ENCODE peak calls at places on chromosome 1, in eight cellular contexts. M is endothelial cell, F is amniotic epithelial cell, J is AG04450, N is RPMI8226, U is heart right ventricle, T is NCI-H1105, R is fibroblast of mammary gland. S is an unnamed sample.
A peak's percentile ranks its signal among the peaks of the same experiment; 100 is the strongest.

GRCh38 chr1:25243907-25244306 is 3.3 kb downstream of the RSRP1 start:
- DNase-seq in J (no peak), U (no peak), T (no peak), M (no peak), R (no peak), F (no peak), N (no peak), S (no peak)

GRCh38 chr1:59298178-59298583 is 1.3 kb downstream of the FGGY start:
- DNase-seq in T (no peak), J (no peak), U (peak; percentile 36), M (no peak), R (peak; percentile 66), N (no peak), F (no peak), S (no peak)

GRCh38 chr1:206633708-206634121 is 1.6 kb upstream of the DYRK3 start:
- DNase-seq in T (no peak), M (no peak), J (peak; percentile 77), R (peak; percentile 99), F (peak; percentile 97), N (no peak), U (no peak), S (no peak)

GRCh38 chr1:55155522-55155921 is 59.6 kb downstream of the USP24 start:
- DNase-seq in T (peak; percentile 21), U (peak; percentile 76), F (peak; percentile 41), R (peak; percentile 34), M (no peak), J (no peak), N (no peak), S (no peak)

GRCh38 chr1:192011525-192011924 is 146.7 kb upstream of the RGS18 start:
- DNase-seq in F (no peak), T (no peak), R (no peak), U (no peak), M (no peak), N (no peak), J (no peak), S (no peak)

GRCh38 chr1:73947009-73947408 is 251.0 kb downstream of the LRRIQ3 start:
- DNase-seq in F (no peak), J (no peak), T (no peak), R (no peak), U (no peak), N (no peak), M (no peak), S (no peak)

GRCh38 chr1:166080965-166081870 is 85.6 kb downstream of the FAM78B start:
- DNase-seq in J (no peak), N (no peak), M (no peak), T (no peak), F (no peak), U (peak; percentile 55), R (peak; percentile 14), S (no peak)

GRCh38 chr1:39646232-39647081 is 7.0 kb upstream of the HEYL start:
- DNase-seq in T (no peak), R (peak; percentile 91), U (peak; percentile 94), N (peak; percentile 60), F (peak; percentile 65), J (peak; percentile 48), M (no peak), S (peak; percentile 79)

GRCh38 chr1:56758135-56758534 is 61.1 kb downstream of the FYB2 start:
- DNase-seq in M (peak; percentile 9), T (peak; percentile 39), R (no peak), J (no peak), N (no peak), U (peak; percentile 5), F (no peak), S (no peak)

GRCh38 chr1:95388041-95388440 is 154.0 kb downstream of the RWDD3 start:
- DNase-seq in M (no peak), N (no peak), J (no peak), R (no peak), F (no peak), U (no peak), T (peak; percentile 91), S (no peak)

GRCh38 chr1:157496121-157496526 is 56.2 kb downstream of the FCRL5 start:
- DNase-seq in R (peak; percentile 37), J (no peak), N (peak; percentile 84), T (peak; percentile 61), F (peak; percentile 13), M (peak; percentile 67), U (peak; percentile 11), S (no peak)

GRCh38 chr1:232664844-232665777 is 35.2 kb upstream of the SIPA1L2 start:
- DNase-seq in F (no peak), U (no peak), M (no peak), T (no peak), J (no peak), R (no peak), N (no peak), S (no peak)

GRCh38 chr1:212606734-212607205 is 1.8 kb upstream of the ATF3 start:
- DNase-seq in M (peak; percentile 12), R (no peak), U (peak; percentile 61), J (no peak), N (peak; percentile 76), T (peak; percentile 18), F (no peak), S (no peak)